ENCODE peak calls at places on chromosomes 1 and 21, in seven cellular contexts. G, D, M, I, E, Y and R are unnamed samples.

GRCh38 chr21:32467291-32467690 is 54.8 kb downstream of the EVA1C start:
- ATAC-seq in G (no peak), D (no peak), M (no peak), I (no peak), E (no peak), Y (no peak), R (no peak)

GRCh38 chr1:26306290-26307221 is at the start of gene UBXN11:
- ATAC-seq in G (peak), D (peak), M (peak), I (peak), E (peak), Y (peak), R (peak)

GRCh38 chr1:228852015-228852414 is 116.7 kb downstream of the RHOU start:
- ATAC-seq in G (no peak), D (no peak), M (no peak), I (no peak), E (no peak), Y (peak), R (no peak)

GRCh38 chr1:85453640-85454194 is 11.2 kb downstream of the DDAH1 start:
- ATAC-seq in G (no peak), D (peak), M (no peak), I (no peak), E (no peak), Y (peak), R (no peak)

GRCh38 chr1:16904560-16905111 is 8.9 kb downstream of the RNU1-2 start:
- ATAC-seq in G (peak), D (peak), M (peak), I (peak), E (peak), Y (peak), R (peak)

GRCh38 chr1:182315157-182315556 is 76.4 kb downstream of the GLUL start:
- ATAC-seq in G (no peak), D (peak), M (no peak), I (no peak), E (no peak), Y (no peak), R (no peak)

GRCh38 chr1:24526940-24527542 is 24.4 kb downstream of the RCAN3 start:
- ATAC-seq in G (peak), D (peak), M (peak), I (no peak), E (peak), Y (no peak), R (peak)

GRCh38 chr1:41656088-41656487 is 171.6 kb upstream of the EDN2 start:
- ATAC-seq in G (no peak), D (peak), M (no peak), I (no peak), E (no peak), Y (peak), R (peak)

GRCh38 chr21:33232640-33233039 is 2.9 kb downstream of the IFNAR2 start:
- ATAC-seq in G (no peak), D (no peak), M (no peak), I (no peak), E (no peak), Y (no peak), R (no peak)